ENCODE peak calls at places on chromosomes 1 and 21, in six cellular contexts. One of them, this sample, is unnamed.

GRCh38 chr1:231596337-231596791 is 30.2 kb upstream of the DISC1 start:
- DNase-seq in EL: no peak
- DNase-seq in T-helper 9 cell: no peak
- DNase-seq in A172: no peak
- DNase-seq in stimulated activated CD8-positive, alpha-beta memory T cell treated with anti-CD3 and anti-CD28 coated beads, Interleukin-15, amount 100 ng/mL, for 4 hours: no peak
- DNase-seq in stomach: no peak
- DNase-seq in this sample: no peak

GRCh38 chr21:28539623-28539988 is 453.1 kb downstream of the LTN1 start:
- DNase-seq in EL: no peak
- DNase-seq in stimulated activated CD8-positive, alpha-beta memory T cell treated with anti-CD3 and anti-CD28 coated beads, Interleukin-15, amount 100 ng/mL, for 4 hours: no peak
- DNase-seq in T-helper 9 cell: no peak
- DNase-seq in stomach: no peak
- DNase-seq in A172: no peak
- DNase-seq in this sample: no peak

GRCh38 chr1:2556277-2557145 is at the start of gene TNFRSF14:
- DNase-seq in A172: no peak
- DNase-seq in stimulated activated CD8-positive, alpha-beta memory T cell treated with anti-CD3 and anti-CD28 coated beads, Interleukin-15, amount 100 ng/mL, for 4 hours: peak; percentile 59
- DNase-seq in EL: peak; percentile 50
- DNase-seq in T-helper 9 cell: peak; percentile 62
- DNase-seq in stomach: peak; percentile 74
- DNase-seq in this sample: peak; percentile 55

GRCh38 chr1:99173282-99173681 is 91.0 kb upstream of the PLPPR4 start:
- DNase-seq in stomach: no peak
- DNase-seq in A172: no peak
- DNase-seq in stimulated activated CD8-positive, alpha-beta memory T cell treated with anti-CD3 and anti-CD28 coated beads, Interleukin-15, amount 100 ng/mL, for 4 hours: no peak
- DNase-seq in EL: peak; percentile 3
- DNase-seq in T-helper 9 cell: no peak
- DNase-seq in this sample: no peak

GRCh38 chr1:203126866-203127671 is 457 bp upstream of the ADORA1 start:
- DNase-seq in stomach: no peak
- DNase-seq in T-helper 9 cell: no peak
- DNase-seq in stimulated activated CD8-positive, alpha-beta memory T cell treated with anti-CD3 and anti-CD28 coated beads, Interleukin-15, amount 100 ng/mL, for 4 hours: no peak
- DNase-seq in A172: peak; percentile 52
- DNase-seq in EL: peak; percentile 44
- DNase-seq in this sample: no peak

GRCh38 chr1:178075323-178075722 is 18.6 kb upstream of the RASAL2 start:
- DNase-seq in stimulated activated CD8-positive, alpha-beta memory T cell treated with anti-CD3 and anti-CD28 coated beads, Interleukin-15, amount 100 ng/mL, for 4 hours: no peak
- DNase-seq in A172: no peak
- DNase-seq in stomach: no peak
- DNase-seq in EL: no peak
- DNase-seq in T-helper 9 cell: no peak
- DNase-seq in this sample: no peak

GRCh38 chr21:38236232-38236631 is 20.6 kb upstream of the KCNJ15 start:
- DNase-seq in A172: no peak
- DNase-seq in EL: no peak
- DNase-seq in stimulated activated CD8-positive, alpha-beta memory T cell treated with anti-CD3 and anti-CD28 coated beads, Interleukin-15, amount 100 ng/mL, for 4 hours: no peak
- DNase-seq in T-helper 9 cell: no peak
- DNase-seq in stomach: no peak
- DNase-seq in this sample: no peak

GRCh38 chr1:182608850-182609610 is 4.8 kb upstream of the RGS16 start:
- DNase-seq in A172: peak; percentile 41
- DNase-seq in stomach: no peak
- DNase-seq in stimulated activated CD8-positive, alpha-beta memory T cell treated with anti-CD3 and anti-CD28 coated beads, Interleukin-15, amount 100 ng/mL, for 4 hours: no peak
- DNase-seq in EL: peak; percentile 35
- DNase-seq in T-helper 9 cell: no peak
- DNase-seq in this sample: no peak

GRCh38 chr1:24300971-24301370 is 18.2 kb upstream of the GRHL3 start:
- DNase-seq in T-helper 9 cell: no peak
- DNase-seq in stomach: no peak
- DNase-seq in A172: no peak
- DNase-seq in EL: no peak
- DNase-seq in stimulated activated CD8-positive, alpha-beta memory T cell treated with anti-CD3 and anti-CD28 coated beads, Interleukin-15, amount 100 ng/mL, for 4 hours: no peak
- DNase-seq in this sample: peak; percentile 42

GRCh38 chr1:29655945-29656866 is 419.9 kb downstream of the PTPRU start:
- DNase-seq in A172: no peak
- DNase-seq in T-helper 9 cell: no peak
- DNase-seq in stimulated activated CD8-positive, alpha-beta memory T cell treated with anti-CD3 and anti-CD28 coated beads, Interleukin-15, amount 100 ng/mL, for 4 hours: no peak
- DNase-seq in stomach: no peak
- DNase-seq in EL: peak; percentile 17
- DNase-seq in this sample: no peak

GRCh38 chr1:213055767-213056166 is 4.7 kb downstream of the RPS6KC1 start:
- DNase-seq in T-helper 9 cell: no peak
- DNase-seq in stimulated activated CD8-positive, alpha-beta memory T cell treated with anti-CD3 and anti-CD28 coated beads, Interleukin-15, amount 100 ng/mL, for 4 hours: no peak
- DNase-seq in stomach: no peak
- DNase-seq in EL: no peak
- DNase-seq in A172: no peak
- DNase-seq in this sample: no peak

GRCh38 chr1:229819091-229819490 is 193.0 kb downstream of the URB2 start:
- DNase-seq in T-helper 9 cell: no peak
- DNase-seq in A172: no peak
- DNase-seq in EL: no peak
- DNase-seq in stimulated activated CD8-positive, alpha-beta memory T cell treated with anti-CD3 and anti-CD28 coated beads, Interleukin-15, amount 100 ng/mL, for 4 hours: no peak
- DNase-seq in stomach: no peak
- DNase-seq in this sample: no peak

GRCh38 chr1:95118019-95118499 is 904 bp downstream of the TLCD4 start:
- DNase-seq in stimulated activated CD8-positive, alpha-beta memory T cell treated with anti-CD3 and anti-CD28 coated beads, Interleukin-15, amount 100 ng/mL, for 4 hours: no peak
- DNase-seq in A172: peak; percentile 1
- DNase-seq in EL: no peak
- DNase-seq in stomach: no peak
- DNase-seq in T-helper 9 cell: peak; percentile 1
- DNase-seq in this sample: peak; percentile 5

GRCh38 chr1:89311757-89312156 is 39.1 kb upstream of the GBP5 start:
- DNase-seq in A172: peak; percentile 15
- DNase-seq in stimulated activated CD8-positive, alpha-beta memory T cell treated with anti-CD3 and anti-CD28 coated beads, Interleukin-15, amount 100 ng/mL, for 4 hours: no peak
- DNase-seq in stomach: no peak
- DNase-seq in EL: no peak
- DNase-seq in T-helper 9 cell: no peak
- DNase-seq in this sample: no peak

GRCh38 chr1:197444754-197445153 is 176.7 kb downstream of the CRB1 start:
- DNase-seq in A172: no peak
- DNase-seq in T-helper 9 cell: no peak
- DNase-seq in EL: peak; percentile 29
- DNase-seq in stomach: no peak
- DNase-seq in stimulated activated CD8-positive, alpha-beta memory T cell treated with anti-CD3 and anti-CD28 coated beads, Interleukin-15, amount 100 ng/mL, for 4 hours: no peak
- DNase-seq in this sample: no peak

GRCh38 chr1:31799895-31800676 is 15.7 kb downstream of the SPOCD1 start:
- DNase-seq in stomach: no peak
- DNase-seq in A172: no peak
- DNase-seq in stimulated activated CD8-positive, alpha-beta memory T cell treated with anti-CD3 and anti-CD28 coated beads, Interleukin-15, amount 100 ng/mL, for 4 hours: no peak
- DNase-seq in EL: no peak
- DNase-seq in T-helper 9 cell: no peak
- DNase-seq in this sample: no peak

GRCh38 chr1:175221548-175222175 is 29.1 kb upstream of the KIAA0040 start:
- DNase-seq in stomach: peak; percentile 67
- DNase-seq in T-helper 9 cell: no peak
- DNase-seq in A172: peak; percentile 63
- DNase-seq in stimulated activated CD8-positive, alpha-beta memory T cell treated with anti-CD3 and anti-CD28 coated beads, Interleukin-15, amount 100 ng/mL, for 4 hours: no peak
- DNase-seq in EL: no peak
- DNase-seq in this sample: peak; percentile 54

GRCh38 chr1:214551436-214552173 is at the start of gene PTPN14:
- DNase-seq in A172: peak; percentile 92
- DNase-seq in stomach: peak; percentile 90
- DNase-seq in stimulated activated CD8-positive, alpha-beta memory T cell treated with anti-CD3 and anti-CD28 coated beads, Interleukin-15, amount 100 ng/mL, for 4 hours: no peak
- DNase-seq in EL: peak; percentile 98
- DNase-seq in T-helper 9 cell: no peak
- DNase-seq in this sample: peak; percentile 91

GRCh38 chr21:29696947-29697346 is 242.8 kb downstream of the GRIK1 start:
- DNase-seq in stimulated activated CD8-positive, alpha-beta memory T cell treated with anti-CD3 and anti-CD28 coated beads, Interleukin-15, amount 100 ng/mL, for 4 hours: no peak
- DNase-seq in A172: no peak
- DNase-seq in EL: no peak
- DNase-seq in T-helper 9 cell: no peak
- DNase-seq in stomach: no peak
- DNase-seq in this sample: no peak

GRCh38 chr21:38123626-38124025 is 133.2 kb upstream of the KCNJ15 start:
- DNase-seq in A172: no peak
- DNase-seq in EL: no peak
- DNase-seq in stomach: no peak
- DNase-seq in stimulated activated CD8-positive, alpha-beta memory T cell treated with anti-CD3 and anti-CD28 coated beads, Interleukin-15, amount 100 ng/mL, for 4 hours: no peak
- DNase-seq in T-helper 9 cell: no peak
- DNase-seq in this sample: no peak

GRCh38 chr1:175521265-175522040 is 221.9 kb downstream of the TNR start:
- DNase-seq in stomach: peak; percentile 34
- DNase-seq in stimulated activated CD8-positive, alpha-beta memory T cell treated with anti-CD3 and anti-CD28 coated beads, Interleukin-15, amount 100 ng/mL, for 4 hours: no peak
- DNase-seq in A172: no peak
- DNase-seq in EL: no peak
- DNase-seq in T-helper 9 cell: no peak
- DNase-seq in this sample: no peak

GRCh38 chr1:31786366-31787060 is 22.4 kb upstream of the ADGRB2 start:
- DNase-seq in stimulated activated CD8-positive, alpha-beta memory T cell treated with anti-CD3 and anti-CD28 coated beads, Interleukin-15, amount 100 ng/mL, for 4 hours: no peak
- DNase-seq in A172: no peak
- DNase-seq in stomach: no peak
- DNase-seq in T-helper 9 cell: no peak
- DNase-seq in EL: no peak
- DNase-seq in this sample: no peak

GRCh38 chr1:182809414-182809957 is 19.9 kb downstream of the NPL start:
- DNase-seq in A172: peak; percentile 11
- DNase-seq in EL: peak; percentile 19
- DNase-seq in stimulated activated CD8-positive, alpha-beta memory T cell treated with anti-CD3 and anti-CD28 coated beads, Interleukin-15, amount 100 ng/mL, for 4 hours: no peak
- DNase-seq in stomach: no peak
- DNase-seq in T-helper 9 cell: no peak
- DNase-seq in this sample: no peak

GRCh38 chr1:244450597-244451538 is 841 bp downstream of the ADSS2 start:
- DNase-seq in T-helper 9 cell: peak; percentile 48
- DNase-seq in stomach: peak; percentile 38
- DNase-seq in A172: peak; percentile 53
- DNase-seq in stimulated activated CD8-positive, alpha-beta memory T cell treated with anti-CD3 and anti-CD28 coated beads, Interleukin-15, amount 100 ng/mL, for 4 hours: peak; percentile 42
- DNase-seq in EL: peak; percentile 63
- DNase-seq in this sample: peak; percentile 33

GRCh38 chr1:225771661-225772322 is 5.8 kb upstream of the SRP9 start:
- DNase-seq in T-helper 9 cell: no peak
- DNase-seq in stimulated activated CD8-positive, alpha-beta memory T cell treated with anti-CD3 and anti-CD28 coated beads, Interleukin-15, amount 100 ng/mL, for 4 hours: no peak
- DNase-seq in stomach: no peak
- DNase-seq in A172: no peak
- DNase-seq in EL: no peak
- DNase-seq in this sample: no peak

GRCh38 chr1:154962238-154962678 is 676 bp upstream of the PYGO2 start:
- DNase-seq in T-helper 9 cell: no peak
- DNase-seq in A172: no peak
- DNase-seq in EL: peak; percentile 35
- DNase-seq in stimulated activated CD8-positive, alpha-beta memory T cell treated with anti-CD3 and anti-CD28 coated beads, Interleukin-15, amount 100 ng/mL, for 4 hours: no peak
- DNase-seq in stomach: no peak
- DNase-seq in this sample: peak; percentile 50

GRCh38 chr1:30575066-30575465 is 148.3 kb downstream of the MATN1 start:
- DNase-seq in T-helper 9 cell: no peak
- DNase-seq in stimulated activated CD8-positive, alpha-beta memory T cell treated with anti-CD3 and anti-CD28 coated beads, Interleukin-15, amount 100 ng/mL, for 4 hours: no peak
- DNase-seq in stomach: no peak
- DNase-seq in EL: no peak
- DNase-seq in A172: no peak
- DNase-seq in this sample: no peak

GRCh38 chr1:184705271-184705670 is 49.4 kb downstream of the EDEM3 start:
- DNase-seq in stomach: no peak
- DNase-seq in A172: no peak
- DNase-seq in stimulated activated CD8-positive, alpha-beta memory T cell treated with anti-CD3 and anti-CD28 coated beads, Interleukin-15, amount 100 ng/mL, for 4 hours: no peak
- DNase-seq in T-helper 9 cell: no peak
- DNase-seq in EL: no peak
- DNase-seq in this sample: no peak

GRCh38 chr1:226687476-226687875 is 51.6 kb downstream of the ITPKB start:
- DNase-seq in stimulated activated CD8-positive, alpha-beta memory T cell treated with anti-CD3 and anti-CD28 coated beads, Interleukin-15, amount 100 ng/mL, for 4 hours: no peak
- DNase-seq in A172: no peak
- DNase-seq in stomach: no peak
- DNase-seq in EL: no peak
- DNase-seq in T-helper 9 cell: no peak
- DNase-seq in this sample: no peak

GRCh38 chr1:221515496-221515895 is 226.4 kb downstream of the DUSP10 start:
- DNase-seq in A172: no peak
- DNase-seq in EL: no peak
- DNase-seq in stomach: no peak
- DNase-seq in T-helper 9 cell: no peak
- DNase-seq in stimulated activated CD8-positive, alpha-beta memory T cell treated with anti-CD3 and anti-CD28 coated beads, Interleukin-15, amount 100 ng/mL, for 4 hours: no peak
- DNase-seq in this sample: no peak

GRCh38 chr1:157090771-157091170 is 8.8 kb downstream of the ETV3L start:
- DNase-seq in A172: no peak
- DNase-seq in stomach: no peak
- DNase-seq in stimulated activated CD8-positive, alpha-beta memory T cell treated with anti-CD3 and anti-CD28 coated beads, Interleukin-15, amount 100 ng/mL, for 4 hours: no peak
- DNase-seq in EL: no peak
- DNase-seq in T-helper 9 cell: no peak
- DNase-seq in this sample: no peak

GRCh38 chr1:66445492-66446181 is 88.3 kb upstream of the SGIP1 start:
- DNase-seq in stomach: peak; percentile 32
- DNase-seq in A172: no peak
- DNase-seq in T-helper 9 cell: peak; percentile 22
- DNase-seq in EL: no peak
- DNase-seq in stimulated activated CD8-positive, alpha-beta memory T cell treated with anti-CD3 and anti-CD28 coated beads, Interleukin-15, amount 100 ng/mL, for 4 hours: peak; percentile 14
- DNase-seq in this sample: no peak